ENCODE peak calls at places on chromosomes 2 and 18, in nine cellular contexts. One of them, this sample, is unnamed.

GRCh38 chr2:233244818-233245217 is 6.7 kb upstream of the ATG16L1 start:
- DNase-seq in A549: no peak
- DNase-seq in GM12878: no peak
- DNase-seq in HCT116: peak
- DNase-seq in K562: no peak
- DNase-seq in GM23338: no peak
- DNase-seq in HepG2: no peak
- DNase-seq in SK-N-SH: no peak
- DNase-seq in Panc1: no peak
- DNase-seq in this sample: no peak

GRCh38 chr2:108949316-108950299 is 39.4 kb downstream of the EDAR start:
- DNase-seq in A549: no peak
- DNase-seq in Panc1: no peak
- DNase-seq in SK-N-SH: peak
- DNase-seq in HepG2: no peak
- DNase-seq in GM12878: no peak
- DNase-seq in K562: no peak
- DNase-seq in HCT116: no peak
- DNase-seq in GM23338: no peak
- DNase-seq in this sample: no peak

GRCh38 chr2:239150125-239151011 is 250.5 kb downstream of the HDAC4 start:
- DNase-seq in SK-N-SH: no peak
- DNase-seq in HepG2: no peak
- DNase-seq in HCT116: no peak
- DNase-seq in A549: no peak
- DNase-seq in GM23338: no peak
- DNase-seq in Panc1: no peak
- DNase-seq in GM12878: no peak
- DNase-seq in K562: no peak
- DNase-seq in this sample: no peak

GRCh38 chr2:237201461-237202287 is 116.0 kb downstream of the COPS8 start:
- DNase-seq in K562: peak
- DNase-seq in Panc1: no peak
- DNase-seq in GM12878: peak
- DNase-seq in A549: peak
- DNase-seq in HCT116: peak
- DNase-seq in SK-N-SH: no peak
- DNase-seq in GM23338: no peak
- DNase-seq in HepG2: peak
- DNase-seq in this sample: peak

GRCh38 chr2:200689115-200689514 is 103.3 kb downstream of the AOX1 start:
- DNase-seq in GM12878: no peak
- DNase-seq in GM23338: no peak
- DNase-seq in Panc1: no peak
- DNase-seq in A549: no peak
- DNase-seq in SK-N-SH: no peak
- DNase-seq in K562: no peak
- DNase-seq in HCT116: no peak
- DNase-seq in HepG2: no peak
- DNase-seq in this sample: no peak

GRCh38 chr2:26456701-26457224 is 21.2 kb downstream of the OTOF start:
- DNase-seq in K562: no peak
- DNase-seq in SK-N-SH: no peak
- DNase-seq in Panc1: no peak
- DNase-seq in GM23338: no peak
- DNase-seq in HCT116: no peak
- DNase-seq in GM12878: no peak
- DNase-seq in HepG2: peak
- DNase-seq in A549: no peak
- DNase-seq in this sample: peak

GRCh38 chr2:64405476-64406406 is 48.2 kb upstream of the LGALSL start:
- DNase-seq in Panc1: no peak
- DNase-seq in HepG2: no peak
- DNase-seq in GM23338: no peak
- DNase-seq in A549: no peak
- DNase-seq in HCT116: no peak
- DNase-seq in SK-N-SH: no peak
- DNase-seq in GM12878: no peak
- DNase-seq in K562: no peak
- DNase-seq in this sample: no peak

GRCh38 chr18:65754121-65754520 is 3.3 kb downstream of the CDH7 start:
- DNase-seq in HepG2: no peak
- DNase-seq in GM12878: no peak
- DNase-seq in GM23338: peak
- DNase-seq in A549: no peak
- DNase-seq in K562: no peak
- DNase-seq in SK-N-SH: no peak
- DNase-seq in Panc1: no peak
- DNase-seq in HCT116: no peak
- DNase-seq in this sample: no peak

GRCh38 chr2:149924028-149924427 is 336.5 kb upstream of the MMADHC start:
- DNase-seq in A549: peak
- DNase-seq in Panc1: no peak
- DNase-seq in HCT116: no peak
- DNase-seq in SK-N-SH: no peak
- DNase-seq in GM12878: no peak
- DNase-seq in GM23338: no peak
- DNase-seq in HepG2: no peak
- DNase-seq in K562: no peak
- DNase-seq in this sample: no peak

GRCh38 chr2:74864728-74865722 is 31.1 kb downstream of the HK2 start:
- DNase-seq in K562: peak
- DNase-seq in GM23338: peak
- DNase-seq in GM12878: no peak
- DNase-seq in HepG2: no peak
- DNase-seq in Panc1: no peak
- DNase-seq in HCT116: peak
- DNase-seq in SK-N-SH: peak
- DNase-seq in A549: no peak
- DNase-seq in this sample: no peak

GRCh38 chr18:75170022-75170789 is 38.7 kb downstream of the PTGR3 start:
- DNase-seq in K562: peak
- DNase-seq in Panc1: no peak
- DNase-seq in GM23338: peak
- DNase-seq in A549: no peak
- DNase-seq in SK-N-SH: no peak
- DNase-seq in HCT116: no peak
- DNase-seq in GM12878: no peak
- DNase-seq in HepG2: peak
- DNase-seq in this sample: no peak

GRCh38 chr2:68330691-68331090 is 10.9 kb upstream of the CNRIP1 start:
- DNase-seq in HCT116: no peak
- DNase-seq in GM23338: no peak
- DNase-seq in K562: peak
- DNase-seq in A549: no peak
- DNase-seq in GM12878: no peak
- DNase-seq in Panc1: no peak
- DNase-seq in SK-N-SH: no peak
- DNase-seq in HepG2: no peak
- DNase-seq in this sample: no peak

GRCh38 chr2:236946871-236947270 is 138.8 kb upstream of the COPS8 start:
- DNase-seq in HCT116: no peak
- DNase-seq in K562: no peak
- DNase-seq in SK-N-SH: no peak
- DNase-seq in A549: no peak
- DNase-seq in Panc1: no peak
- DNase-seq in HepG2: no peak
- DNase-seq in GM23338: no peak
- DNase-seq in GM12878: no peak
- DNase-seq in this sample: no peak

GRCh38 chr2:84643991-84644390 is 127.7 kb downstream of the DNAH6 start:
- DNase-seq in K562: no peak
- DNase-seq in GM12878: no peak
- DNase-seq in SK-N-SH: no peak
- DNase-seq in HepG2: no peak
- DNase-seq in HCT116: no peak
- DNase-seq in A549: no peak
- DNase-seq in Panc1: no peak
- DNase-seq in GM23338: peak
- DNase-seq in this sample: no peak

GRCh38 chr2:152585830-152586484 is 131.3 kb downstream of the PRPF40A start:
- DNase-seq in HepG2: peak
- DNase-seq in GM12878: no peak
- DNase-seq in A549: no peak
- DNase-seq in HCT116: no peak
- DNase-seq in SK-N-SH: peak
- DNase-seq in K562: peak
- DNase-seq in Panc1: no peak
- DNase-seq in GM23338: no peak
- DNase-seq in this sample: no peak

GRCh38 chr2:28088970-28089369 is 198.4 kb downstream of the BABAM2 start:
- DNase-seq in HCT116: no peak
- DNase-seq in GM12878: no peak
- DNase-seq in HepG2: no peak
- DNase-seq in SK-N-SH: no peak
- DNase-seq in Panc1: no peak
- DNase-seq in GM23338: no peak
- DNase-seq in A549: peak
- DNase-seq in K562: no peak
- DNase-seq in this sample: no peak

GRCh38 chr2:144379891-144380311 is 140.0 kb downstream of the ZEB2 start:
- DNase-seq in A549: no peak
- DNase-seq in GM12878: no peak
- DNase-seq in HCT116: no peak
- DNase-seq in HepG2: no peak
- DNase-seq in SK-N-SH: no peak
- DNase-seq in Panc1: no peak
- DNase-seq in K562: no peak
- DNase-seq in GM23338: peak
- DNase-seq in this sample: no peak

GRCh38 chr2:219282375-219282774 is 3.2 kb downstream of the DNAJB2 start:
- DNase-seq in K562: no peak
- DNase-seq in HepG2: no peak
- DNase-seq in A549: no peak
- DNase-seq in SK-N-SH: no peak
- DNase-seq in HCT116: no peak
- DNase-seq in Panc1: no peak
- DNase-seq in GM12878: no peak
- DNase-seq in GM23338: no peak
- DNase-seq in this sample: no peak

GRCh38 chr2:215277942-215278341 is 33.9 kb upstream of the ATIC start:
- DNase-seq in GM12878: no peak
- DNase-seq in SK-N-SH: no peak
- DNase-seq in HepG2: no peak
- DNase-seq in A549: no peak
- DNase-seq in HCT116: no peak
- DNase-seq in K562: peak
- DNase-seq in Panc1: no peak
- DNase-seq in GM23338: no peak
- DNase-seq in this sample: no peak

GRCh38 chr2:111119004-111119846 is 1.5 kb upstream of the BCL2L11 start:
- DNase-seq in K562: no peak
- DNase-seq in SK-N-SH: no peak
- DNase-seq in Panc1: no peak
- DNase-seq in HepG2: no peak
- DNase-seq in GM12878: no peak
- DNase-seq in HCT116: no peak
- DNase-seq in GM23338: peak
- DNase-seq in A549: no peak
- DNase-seq in this sample: no peak

GRCh38 chr2:194700726-194701125 is 956.3 kb upstream of the SLC39A10 start:
- DNase-seq in GM23338: no peak
- DNase-seq in SK-N-SH: no peak
- DNase-seq in GM12878: no peak
- DNase-seq in A549: no peak
- DNase-seq in HepG2: no peak
- DNase-seq in Panc1: no peak
- DNase-seq in K562: no peak
- DNase-seq in HCT116: no peak
- DNase-seq in this sample: no peak

GRCh38 chr2:236369606-236370005 is 105.4 kb upstream of the ASB18 start:
- DNase-seq in Panc1: no peak
- DNase-seq in HepG2: no peak
- DNase-seq in HCT116: no peak
- DNase-seq in GM12878: no peak
- DNase-seq in SK-N-SH: no peak
- DNase-seq in K562: no peak
- DNase-seq in A549: no peak
- DNase-seq in GM23338: peak
- DNase-seq in this sample: no peak

GRCh38 chr2:168669151-168669550 is 133.3 kb upstream of the NOSTRIN start:
- DNase-seq in HepG2: no peak
- DNase-seq in K562: no peak
- DNase-seq in A549: no peak
- DNase-seq in HCT116: no peak
- DNase-seq in SK-N-SH: no peak
- DNase-seq in Panc1: no peak
- DNase-seq in GM12878: no peak
- DNase-seq in GM23338: no peak
- DNase-seq in this sample: no peak
- TF ChIP-seq REST in HepG2: no peak
- TF ChIP-seq REST in K562: no peak
- TF ChIP-seq REST in A549: no peak
- TF ChIP-seq REST in HCT116: no peak
- TF ChIP-seq REST in SK-N-SH: no peak
- TF ChIP-seq REST in Panc1: no peak
- TF ChIP-seq REST in GM12878: no peak
- TF ChIP-seq REST in GM23338: no peak
- TF ChIP-seq REST in this sample: no peak

DNA sequence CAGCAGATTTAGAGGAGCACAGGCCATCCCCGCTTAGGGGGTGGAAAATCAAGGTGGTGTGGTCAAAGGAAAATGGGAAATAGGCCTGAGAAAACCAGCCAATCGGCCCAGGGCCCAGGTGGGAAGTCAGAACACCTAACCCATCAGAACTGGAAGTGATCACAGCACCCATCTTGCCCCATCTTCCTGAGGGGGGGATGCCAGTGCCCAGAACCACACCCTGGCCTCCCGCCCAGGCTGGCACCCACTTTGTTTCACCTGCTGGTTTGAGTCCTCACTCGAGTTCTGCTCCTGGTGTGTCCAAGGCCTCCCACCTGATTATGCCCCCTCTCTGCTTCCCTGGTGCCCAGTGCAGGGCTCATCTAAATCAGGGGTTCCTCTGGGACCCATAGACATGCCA is 174.5 kb downstream of the TNS1 start:
- DNase-seq in HCT116: no peak
- DNase-seq in SK-N-SH: no peak
- DNase-seq in GM23338: no peak
- DNase-seq in GM12878: no peak
- DNase-seq in K562: no peak
- DNase-seq in A549: no peak
- DNase-seq in HepG2: no peak
- DNase-seq in Panc1: no peak
- DNase-seq in this sample: no peak
- TF ChIP-seq REST in HCT116: no peak
- TF ChIP-seq REST in SK-N-SH: no peak
- TF ChIP-seq REST in GM23338: no peak
- TF ChIP-seq REST in GM12878: no peak
- TF ChIP-seq REST in K562: no peak
- TF ChIP-seq REST in A549: no peak
- TF ChIP-seq REST in HepG2: no peak
- TF ChIP-seq REST in Panc1: no peak
- TF ChIP-seq REST in this sample: no peak

GRCh38 chr2:241007880-241008710 is 9.7 kb downstream of the SNED1 start:
- DNase-seq in SK-N-SH: no peak
- DNase-seq in K562: no peak
- DNase-seq in HepG2: no peak
- DNase-seq in Panc1: no peak
- DNase-seq in GM12878: no peak
- DNase-seq in GM23338: no peak
- DNase-seq in HCT116: no peak
- DNase-seq in A549: no peak
- DNase-seq in this sample: no peak
- TF ChIP-seq REST in SK-N-SH: no peak
- TF ChIP-seq REST in K562: no peak
- TF ChIP-seq REST in HepG2: no peak
- TF ChIP-seq REST in Panc1: no peak
- TF ChIP-seq REST in GM12878: no peak
- TF ChIP-seq REST in GM23338: no peak
- TF ChIP-seq REST in HCT116: no peak
- TF ChIP-seq REST in A549: no peak
- TF ChIP-seq REST in this sample: no peak

GRCh38 chr2:76406134-76406855 is 695.6 kb upstream of the GCFC2 start:
- DNase-seq in HepG2: no peak
- DNase-seq in A549: no peak
- DNase-seq in K562: no peak
- DNase-seq in GM23338: no peak
- DNase-seq in HCT116: no peak
- DNase-seq in SK-N-SH: no peak
- DNase-seq in Panc1: no peak
- DNase-seq in GM12878: no peak
- DNase-seq in this sample: no peak
- TF ChIP-seq REST in HepG2: no peak
- TF ChIP-seq REST in A549: no peak
- TF ChIP-seq REST in K562: no peak
- TF ChIP-seq REST in GM23338: no peak
- TF ChIP-seq REST in HCT116: no peak
- TF ChIP-seq REST in SK-N-SH: no peak
- TF ChIP-seq REST in Panc1: no peak
- TF ChIP-seq REST in GM12878: no peak
- TF ChIP-seq REST in this sample: no peak

This sample was measured in HL-60.